ENCODE peak calls at places on chromosome 2, in nine cellular contexts. H is CD4-positive, CD25-positive, alpha-beta regulatory T cell; Z is GM23248; K is GM12865; A is left ventricle myocardium inferior; O is mucosa of descending colon; V is left ventricle myocardium superior; U is CD4-positive, alpha-beta T cell; R is HuH-7.5. T is an unnamed sample.

GRCh38 chr2:165634282-165634681 is 159.8 kb downstream of the GALNT3 start:
- DNase-seq in H (no peak), Z (no peak), K (no peak), A (no peak), O (no peak), V (no peak), U (no peak), R (no peak), T (no peak)

GRCh38 chr2:29522951-29523669 is 398.3 kb downstream of the ALK start:
- DNase-seq in H (no peak), Z (peak; percentile 69), K (no peak), A (no peak), O (no peak), V (no peak), U (no peak), R (no peak), T (no peak)

GRCh38 chr2:32363588-32363987 is 6.8 kb downstream of the BIRC6 start:
- DNase-seq in H (no peak), Z (no peak), K (no peak), A (no peak), O (no peak), V (no peak), U (no peak), R (no peak), T (no peak)

GRCh38 chr2:138269726-138270125 is 231.8 kb upstream of the SPOPL start:
- DNase-seq in H (no peak), Z (no peak), K (no peak), A (no peak), O (no peak), V (no peak), U (no peak), R (no peak), T (no peak)

GRCh38 chr2:239271471-239272255 is 129.2 kb downstream of the HDAC4 start:
- DNase-seq in H (no peak), Z (peak; percentile 38), K (no peak), A (no peak), O (no peak), V (no peak), U (no peak), R (no peak), T (no peak)

GRCh38 chr2:236536727-236537398 is 32.8 kb upstream of the ACKR3 start:
- DNase-seq in H (peak; percentile 65), Z (no peak), K (peak; percentile 74), A (no peak), O (peak; percentile 67), V (no peak), U (peak; percentile 65), R (no peak), T (peak; percentile 59)

GRCh38 chr2:195307751-195308150 is 349.3 kb upstream of the SLC39A10 start:
- DNase-seq in H (no peak), Z (no peak), K (no peak), A (no peak), O (no peak), V (no peak), U (no peak), R (no peak), T (no peak)

GRCh38 chr2:17583646-17584045 is 43.1 kb downstream of the VSNL1 start:
- DNase-seq in H (no peak), Z (peak; percentile 42), K (no peak), A (no peak), O (no peak), V (no peak), U (no peak), R (no peak), T (no peak)

GRCh38 chr2:154758871-154759270 is 60.4 kb downstream of the KCNJ3 start:
- DNase-seq in H (no peak), Z (no peak), K (no peak), A (no peak), O (no peak), V (no peak), U (no peak), R (no peak), T (no peak)

GRCh38 chr2:42792087-42792582 is 248 bp downstream of the HAAO start:
- DNase-seq in H (no peak), Z (peak; percentile 48), K (peak; percentile 65), A (no peak), O (no peak), V (no peak), U (no peak), R (no peak), T (peak; percentile 68)

GRCh38 chr2:74876081-74876886 is 42.4 kb downstream of the HK2 start:
- DNase-seq in H (peak; percentile 77), Z (peak; percentile 85), K (peak; percentile 69), A (no peak), O (no peak), V (no peak), U (peak; percentile 41), R (peak; percentile 49), T (peak; percentile 45)

GRCh38 chr2:218295029-218295428 is 2.7 kb upstream of the TMBIM1 start:
- DNase-seq in H (no peak), Z (no peak), K (no peak), A (no peak), O (no peak), V (no peak), U (no peak), R (no peak), T (no peak)

GRCh38 chr2:70145851-70146739 is 44.7 kb downstream of the C2orf42 start:
- DNase-seq in H (no peak), Z (no peak), K (peak; percentile 66), A (no peak), O (no peak), V (no peak), U (no peak), R (no peak), T (no peak)

GRCh38 chr2:1024981-1025380 is 74.3 kb downstream of the SNTG2 start:
- DNase-seq in H (no peak), Z (peak; percentile 46), K (no peak), A (no peak), O (no peak), V (no peak), U (no peak), R (no peak), T (no peak)

GRCh38 chr2:30447149-30448045 is at the start of gene LCLAT1:
- DNase-seq in H (peak; percentile 85), Z (peak; percentile 93), K (peak; percentile 89), A (peak; percentile 89), O (peak; percentile 90), V (peak; percentile 94), U (peak; percentile 83), R (peak; percentile 49), T (peak; percentile 83)

GRCh38 chr2:122634261-122634660 is 878.8 kb downstream of the TSN start:
- DNase-seq in H (no peak), Z (peak; percentile 91), K (no peak), A (no peak), O (no peak), V (no peak), U (no peak), R (no peak), T (no peak)

GRCh38 chr2:120736955-120737801 is 1.5 kb downstream of the GLI2 start:
- DNase-seq in H (no peak), Z (peak; percentile 90), K (no peak), A (peak; percentile 48), O (no peak), V (peak; percentile 71), U (no peak), R (no peak), T (no peak)

GRCh38 chr2:45119038-45119437 is 109.8 kb upstream of the SIX2 start:
- DNase-seq in H (no peak), Z (peak; percentile 65), K (no peak), A (no peak), O (no peak), V (no peak), U (no peak), R (peak; percentile 22), T (peak; percentile 25)

GRCh38 chr2:6917761-6918421 is 679 bp downstream of the RNF144A start:
- DNase-seq in H (no peak), Z (peak; percentile 26), K (no peak), A (peak; percentile 38), O (peak; percentile 63), V (peak; percentile 43), U (no peak), R (no peak), T (no peak)

GRCh38 chr2:236568068-236568921 is 1.3 kb upstream of the ACKR3 start:
- DNase-seq in H (peak; percentile 26), Z (peak; percentile 63), K (peak; percentile 70), A (peak; percentile 69), O (no peak), V (peak; percentile 78), U (peak; percentile 48), R (peak; percentile 25), T (peak; percentile 73)